ENCODE peak calls at places on chromosomes 4 and X, in seven cellular contexts. E is transverse colon, Z is astrocyte, D is A549, T is right lobe of liver, S is neural progenitor cell, B is prostate gland. Q is an unnamed sample.

GRCh38 chr4:1574601-1575417 is 109.3 kb downstream of the FAM53A start:
- DNase-seq in E (peak), Z (no peak), D (no peak), T (peak), S (no peak), B (no peak), Q (no peak)

GRCh38 chr4:6840062-6840976 is 57.8 kb downstream of the KIAA0232 start:
- DNase-seq in E (no peak), Z (peak), D (no peak), T (no peak), S (peak), B (no peak), Q (no peak)

GRCh38 chrX:9635805-9636204 is 129.8 kb downstream of the GPR143 start:
- DNase-seq in E (no peak), Z (no peak), D (no peak), T (no peak), S (no peak), B (no peak), Q (no peak)

GRCh38 chr4:140028676-140029407 is 125.1 kb downstream of the MAML3 start:
- DNase-seq in E (no peak), Z (no peak), D (no peak), T (no peak), S (no peak), B (no peak), Q (no peak)

GRCh38 chr4:87530868-87531267 is 1.7 kb upstream of the SPARCL1 start:
- DNase-seq in E (peak), Z (peak), D (no peak), T (no peak), S (no peak), B (peak), Q (no peak)

GRCh38 chr4:186192068-186192751 is 843 bp downstream of the CYP4V2 start:
- DNase-seq in E (peak), Z (peak), D (no peak), T (peak), S (peak), B (peak), Q (no peak)

GRCh38 chr4:3299122-3299521 is 6.3 kb downstream of the RGS12 start:
- DNase-seq in E (no peak), Z (no peak), D (no peak), T (peak), S (no peak), B (no peak), Q (no peak)

GRCh38 chr4:7466904-7467303 is 32.2 kb upstream of the PSAPL1 start:
- DNase-seq in E (no peak), Z (no peak), D (no peak), T (no peak), S (no peak), B (no peak), Q (no peak)

GRCh38 chr4:20391912-20392311 is 140.2 kb downstream of the SLIT2 start:
- DNase-seq in E (no peak), Z (no peak), D (no peak), T (no peak), S (no peak), B (no peak), Q (no peak)

GRCh38 chrX:154351183-154352011 is 23.0 kb downstream of the FLNA start:
- DNase-seq in E (peak), Z (no peak), D (peak), T (peak), S (no peak), B (no peak), Q (no peak)

GRCh38 chr4:159103406-159104131 is 690 bp downstream of the RAPGEF2 start:
- DNase-seq in E (peak), Z (no peak), D (peak), T (peak), S (peak), B (peak), Q (no peak)

GRCh38 chrX:13487731-13488505 is 81.5 kb upstream of the EGFL6 start:
- DNase-seq in E (peak), Z (peak), D (peak), T (no peak), S (peak), B (peak), Q (peak)

GRCh38 chr4:144178414-144178813 is 37.9 kb upstream of the GYPA start:
- DNase-seq in E (no peak), Z (peak), D (no peak), T (no peak), S (no peak), B (no peak), Q (no peak)

GRCh38 chr4:183989931-183990330 is 84.8 kb downstream of the STOX2 start:
- DNase-seq in E (no peak), Z (no peak), D (no peak), T (no peak), S (no peak), B (no peak), Q (no peak)

DNA sequence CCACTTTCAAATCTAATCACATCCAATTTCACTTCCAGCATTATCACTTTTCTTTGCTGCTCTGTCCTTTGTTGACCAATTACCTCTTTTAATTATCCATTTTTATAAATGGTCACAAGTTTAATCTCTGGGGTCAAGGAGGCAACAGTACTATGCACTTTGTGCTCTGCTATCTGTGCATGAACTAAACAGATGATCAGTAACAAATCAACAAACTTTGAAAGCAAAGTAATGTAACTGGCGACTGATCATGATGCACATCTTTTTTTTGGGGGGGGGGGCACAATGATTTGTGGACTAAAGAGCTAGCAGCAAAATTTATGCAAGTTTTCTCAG is 1.5 kb upstream of the SEC31A start:
- DNase-seq in E (no peak), Z (no peak), D (no peak), T (no peak), S (no peak), B (no peak), Q (no peak)
- H3K27ac ChIP-seq in E (peak), Z (no peak), D (no peak), T (peak), S (peak), B (no peak), Q (no peak)

DNA sequence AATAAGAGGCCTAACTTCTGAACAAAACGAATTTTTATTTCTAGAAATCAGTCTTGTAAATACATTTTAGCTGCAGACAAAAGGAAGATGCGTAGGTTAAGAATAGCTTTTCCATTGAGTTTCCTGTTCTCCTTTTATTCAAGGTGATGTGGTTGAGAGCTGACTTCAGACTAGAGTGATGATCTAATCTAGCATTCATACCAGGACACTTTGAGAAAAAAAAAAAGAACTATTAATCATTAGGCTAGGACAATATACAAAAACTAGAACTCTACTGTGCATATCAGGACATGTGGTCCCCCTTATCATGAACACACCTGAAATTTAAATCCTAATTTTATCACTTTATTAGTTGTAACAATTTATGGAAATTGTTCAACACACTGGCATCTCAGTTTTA is 884.6 kb upstream of the EPHA5 start:
- DNase-seq in E (no peak), Z (peak), D (no peak), T (no peak), S (no peak), B (no peak), Q (no peak)
- H3K27ac ChIP-seq in E (no peak), Z (peak), D (peak), T (no peak), S (no peak), B (no peak), Q (no peak)

GRCh38 chr4:30724217-30724616 is 4.0 kb downstream of the PCDH7 start:
- DNase-seq in E (no peak), Z (no peak), D (no peak), T (no peak), S (no peak), B (no peak), Q (no peak)

GRCh38 chr4:30722092-30722915 is 2.1 kb downstream of the PCDH7 start:
- DNase-seq in E (no peak), Z (no peak), D (no peak), T (no peak), S (peak), B (no peak), Q (no peak)

GRCh38 chr4:30720656-30721352 is 635 bp downstream of the PCDH7 start:
- DNase-seq in E (peak), Z (peak), D (peak), T (no peak), S (peak), B (no peak), Q (no peak)

GRCh38 chr4:30721353-30722091 is 1.4 kb downstream of the PCDH7 start:
- DNase-seq in E (peak), Z (peak), D (peak), T (peak), S (peak), B (peak), Q (no peak)

DNA sequence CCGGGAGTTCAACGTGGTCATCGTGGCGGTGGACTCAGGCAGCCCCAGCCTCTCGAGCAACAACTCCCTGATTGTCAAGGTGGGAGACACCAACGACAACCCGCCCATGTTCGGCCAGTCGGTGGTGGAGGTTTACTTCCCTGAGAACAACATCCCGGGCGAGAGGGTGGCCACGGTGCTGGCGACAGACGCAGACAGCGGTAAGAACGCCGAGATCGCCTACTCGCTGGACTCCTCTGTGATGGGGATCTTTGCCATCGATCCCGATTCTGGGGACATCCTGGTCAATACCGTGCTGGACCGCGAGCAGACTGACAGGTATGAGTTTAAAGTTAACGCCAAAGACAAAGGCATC is 2.7 kb downstream of the PCDH7 start:
- DNase-seq in E (no peak), Z (no peak), D (no peak), T (no peak), S (peak), B (no peak), Q (no peak)
- H3K27ac ChIP-seq in E (peak), Z (no peak), D (no peak), T (no peak), S (no peak), B (peak), Q (no peak)

GRCh38 chrX:3713937-3714434 is 537 bp upstream of the PRKX start:
- DNase-seq in E (peak), Z (no peak), D (no peak), T (no peak), S (peak), B (no peak), Q (no peak)

GRCh38 chrX:3712080-3712869 is 1.2 kb downstream of the PRKX start:
- DNase-seq in E (peak), Z (peak), D (no peak), T (no peak), S (peak), B (no peak), Q (no peak)

GRCh38 chrX:3711331-3711917 is 2.0 kb downstream of the PRKX start:
- DNase-seq in E (peak), Z (no peak), D (no peak), T (no peak), S (no peak), B (no peak), Q (no peak)

GRCh38 chrX:3713225-3713936 is at the start of gene PRKX:
- DNase-seq in E (peak), Z (peak), D (peak), T (peak), S (peak), B (peak), Q (no peak)

DNA sequence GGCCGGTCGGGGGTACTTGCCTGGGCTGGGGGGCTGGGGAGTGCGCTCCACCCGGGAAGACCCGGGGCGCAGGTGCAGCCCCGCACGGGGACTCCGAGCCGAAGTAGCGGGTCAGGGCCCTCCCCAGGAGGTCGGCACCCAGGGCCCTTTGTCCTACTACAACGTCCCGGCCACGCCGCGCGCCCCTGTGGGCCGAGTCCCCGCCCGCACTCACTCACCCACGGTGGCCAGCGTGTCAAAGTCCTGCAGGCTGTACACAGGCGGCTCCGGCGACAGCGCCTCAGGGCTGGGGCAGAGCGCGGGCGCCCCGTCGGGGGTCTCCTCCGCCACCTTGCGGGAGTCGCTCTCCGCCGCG is 602 bp downstream of the PRKX start:
- DNase-seq in E (peak), Z (no peak), D (no peak), T (no peak), S (no peak), B (no peak), Q (no peak)
- H3K27ac ChIP-seq in E (peak), Z (no peak), D (peak), T (no peak), S (no peak), B (peak), Q (no peak)

GRCh38 chr4:105990933-105991332 is 95.7 kb downstream of the NPNT start:
- DNase-seq in E (peak), Z (peak), D (peak), T (peak), S (no peak), B (peak), Q (no peak)
- H3K27ac ChIP-seq in E (peak), Z (no peak), D (no peak), T (no peak), S (no peak), B (peak), Q (no peak)

GRCh38 chrX:112083624-112084326 is 1.2 kb upstream of the TRPC5 start:
- DNase-seq in E (no peak), Z (no peak), D (no peak), T (peak), S (peak), B (no peak), Q (no peak)

GRCh38 chrX:112085149-112085548 is 2.6 kb upstream of the TRPC5 start:
- DNase-seq in E (no peak), Z (no peak), D (no peak), T (no peak), S (no peak), B (no peak), Q (no peak)

GRCh38 chrX:112081781-112082482 is 644 bp downstream of the TRPC5 start:
- DNase-seq in E (no peak), Z (no peak), D (no peak), T (no peak), S (peak), B (no peak), Q (no peak)

GRCh38 chrX:112087545-112087944 is 5.0 kb upstream of the TRPC5 start:
- DNase-seq in E (no peak), Z (no peak), D (no peak), T (no peak), S (no peak), B (no peak), Q (no peak)
- H3K27ac ChIP-seq in E (no peak), Z (no peak), D (no peak), T (peak), S (no peak), B (no peak), Q (no peak)

GRCh38 chr4:10623862-10624261 is 60.7 kb downstream of the CLNK start:
- DNase-seq in E (no peak), Z (no peak), D (no peak), T (no peak), S (no peak), B (no peak), Q (no peak)

GRCh38 chr4:10620935-10621488 is 63.6 kb downstream of the CLNK start:
- DNase-seq in E (no peak), Z (no peak), D (no peak), T (no peak), S (no peak), B (no peak), Q (no peak)

GRCh38 chr4:10625130-10625529 is 59.4 kb downstream of the CLNK start:
- DNase-seq in E (no peak), Z (no peak), D (no peak), T (no peak), S (no peak), B (no peak), Q (no peak)

GRCh38 chr4:10622728-10623127 is 61.8 kb downstream of the CLNK start:
- DNase-seq in E (no peak), Z (no peak), D (peak), T (no peak), S (no peak), B (no peak), Q (peak)

GRCh38 chr4:10623241-10623640 is 61.3 kb downstream of the CLNK start:
- DNase-seq in E (no peak), Z (peak), D (no peak), T (no peak), S (no peak), B (no peak), Q (no peak)
- H3K27ac ChIP-seq in E (no peak), Z (no peak), D (no peak), T (no peak), S (no peak), B (no peak), Q (no peak)

DNA sequence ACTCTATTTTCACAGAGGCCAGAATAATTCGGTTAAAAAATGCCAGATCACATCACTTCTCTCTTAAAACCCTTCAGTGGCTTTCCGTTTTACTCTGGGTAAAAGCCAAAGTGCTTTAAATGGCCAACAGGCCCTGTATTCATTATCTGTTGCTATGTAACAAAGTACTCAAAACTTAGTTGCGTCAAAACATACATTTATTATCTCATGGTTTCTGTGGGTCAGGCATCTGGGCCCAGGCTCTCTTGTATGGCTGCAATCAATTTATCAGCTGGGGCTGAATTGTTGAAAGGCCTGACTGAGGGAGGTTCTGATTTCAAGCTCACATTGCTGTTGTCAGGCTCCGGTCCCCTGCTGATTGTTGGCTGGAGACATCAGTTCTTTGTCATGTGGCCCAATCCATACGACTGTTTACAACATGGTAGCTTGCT is 72.7 kb upstream of the H2AZ1 start:
- DNase-seq in E (no peak), Z (no peak), D (no peak), T (no peak), S (peak), B (no peak), Q (no peak)
- H3K27ac ChIP-seq in E (no peak), Z (no peak), D (no peak), T (no peak), S (no peak), B (no peak), Q (no peak)

DNA sequence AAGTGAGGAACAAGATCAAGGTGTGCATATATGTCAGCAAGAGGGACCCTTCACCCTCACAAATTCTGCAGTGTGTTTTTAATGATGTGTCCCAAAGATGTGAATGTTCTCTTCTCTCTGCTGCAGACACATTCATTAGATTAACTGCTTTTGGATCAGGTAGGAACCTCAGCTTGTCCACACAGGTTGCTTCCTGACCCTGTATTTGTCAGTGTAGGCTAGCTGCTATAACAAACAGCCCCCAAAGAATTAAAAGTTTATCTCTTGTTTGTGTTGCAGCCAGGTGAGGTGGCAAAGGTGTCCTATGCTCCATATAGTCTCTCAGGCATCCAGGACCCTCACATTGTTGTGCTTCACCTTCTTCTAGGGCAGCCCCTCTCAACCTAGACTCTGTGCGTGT is 17.8 kb downstream of the XG start:
- DNase-seq in E (no peak), Z (no peak), D (no peak), T (no peak), S (no peak), B (no peak), Q (no peak)
- H3K27ac ChIP-seq in E (no peak), Z (no peak), D (no peak), T (no peak), S (no peak), B (no peak), Q (no peak)

Q was measured in iPS DF 6.9.